ENCODE peak calls at places on chromosomes 4 and X, in five cellular contexts. N is left kidney; L is PC-9; X is K562; S is stimulated activated naive CD8-positive, alpha-beta T cell treated with anti-CD3 and anti-CD28 coated beads, Interleukin-15, Interleukin-2, amounts not matched to agents 100 U/mL and 50 U/mL, for 24 hours. O is an unnamed sample.

GRCh38 chrX:22803353-22803752 is 196.4 kb upstream of the DDX53 start:
- DNase-seq in N (no peak), L (no peak), X (no peak), S (no peak), O (no peak)

GRCh38 chrX:24643116-24643515 is 4.0 kb downstream of the PCYT1B start:
- DNase-seq in N (no peak), L (no peak), X (peak), S (no peak), O (no peak)

GRCh38 chr4:99099311-99099710 is 10.7 kb upstream of the ADH5 start:
- DNase-seq in N (no peak), L (no peak), X (no peak), S (no peak), O (no peak)

GRCh38 chr4:138158746-138159297 is 83.3 kb downstream of the SLC7A11 start:
- DNase-seq in N (no peak), L (no peak), X (no peak), S (no peak), O (no peak)

GRCh38 chr4:138175337-138175794 is 66.8 kb downstream of the SLC7A11 start:
- DNase-seq in N (peak), L (no peak), X (no peak), S (no peak), O (no peak)

GRCh38 chr4:47836655-47837581 is 949 bp downstream of the CORIN start:
- DNase-seq in N (peak), L (peak), X (peak), S (peak), O (peak)

GRCh38 chr4:1567808-1568581 is 116.1 kb downstream of the FAM53A start:
- DNase-seq in N (peak), L (no peak), X (peak), S (peak), O (no peak)

GRCh38 chrX:50838820-50839600 is 25.0 kb upstream of the SHROOM4 start:
- DNase-seq in N (no peak), L (peak), X (no peak), S (no peak), O (no peak)

GRCh38 chr4:3771932-3772495 is 5.8 kb downstream of the ADRA2C start:
- DNase-seq in N (no peak), L (no peak), X (no peak), S (no peak), O (no peak)

GRCh38 chrX:83819304-83819703 is 41.6 kb upstream of the CYLC1 start:
- DNase-seq in N (no peak), L (no peak), X (no peak), S (no peak), O (no peak)

GRCh38 chr4:137700751-137701150 is 168.5 kb upstream of the PCDH18 start:
- DNase-seq in N (no peak), L (no peak), X (no peak), S (no peak), O (no peak)

GRCh38 chrX:115330498-115331138 is 41.1 kb downstream of the LUZP4 start:
- DNase-seq in N (peak), L (peak), X (peak), S (peak), O (peak)

GRCh38 chrX:48702032-48702431 is 5.5 kb downstream of the SUV39H1 start:
- DNase-seq in N (no peak), L (no peak), X (peak), S (no peak), O (no peak)

GRCh38 chr4:154602404-154603020 is 9.9 kb downstream of the FGG start:
- DNase-seq in N (no peak), L (peak), X (no peak), S (no peak), O (no peak)

GRCh38 chrX:68261060-68261672 is 172.1 kb downstream of the OPHN1 start:
- DNase-seq in N (no peak), L (no peak), X (no peak), S (no peak), O (no peak)

GRCh38 chrX:9940397-9940796 is 26.8 kb upstream of the CLDN34 start:
- DNase-seq in N (peak), L (peak), X (no peak), S (peak), O (peak)

GRCh38 chrX:151821226-151821625 is 86.7 kb downstream of the CNGA2 start:
- DNase-seq in N (no peak), L (no peak), X (no peak), S (no peak), O (no peak)

GRCh38 chr4:139628184-139629012 is 37.2 kb upstream of the MGST2 start:
- DNase-seq in N (peak), L (no peak), X (no peak), S (no peak), O (no peak)

GRCh38 chrX:46072776-46073175 is 472.4 kb downstream of the ZNF674 start:
- DNase-seq in N (no peak), L (no peak), X (no peak), S (no peak), O (no peak)

GRCh38 chrX:2732649-2733048 is 19.2 kb upstream of the XG start:
- DNase-seq in N (no peak), L (no peak), X (no peak), S (no peak), O (no peak)

GRCh38 chr4:146033149-146033548 is 94.5 kb upstream of the ZNF827 start:
- DNase-seq in N (peak), L (peak), X (no peak), S (no peak), O (no peak)

GRCh38 chr4:101944649-101945048 is 154.1 kb downstream of the BANK1 start:
- DNase-seq in N (peak), L (no peak), X (no peak), S (no peak), O (no peak)

GRCh38 chr4:48904541-48905142 is 1.9 kb downstream of the OCIAD2 start:
- DNase-seq in N (no peak), L (no peak), X (no peak), S (no peak), O (no peak)

GRCh38 chr4:123603165-123603564 is 206.6 kb downstream of the SPRY1 start:
- DNase-seq in N (no peak), L (peak), X (no peak), S (peak), O (peak)

GRCh38 chr4:113094802-113095201 is 45.3 kb downstream of the ANK2 start:
- DNase-seq in N (no peak), L (no peak), X (peak), S (no peak), O (no peak)

GRCh38 chr4:72295966-72296557 is 264.3 kb downstream of the NPFFR2 start:
- DNase-seq in N (peak), L (no peak), X (peak), S (no peak), O (no peak)

GRCh38 chr4:152352645-152353116 is 183.2 kb downstream of the FBXW7 start:
- DNase-seq in N (peak), L (no peak), X (no peak), S (peak), O (peak)

GRCh38 chr4:135744928-135745327 is 1543.3 kb upstream of the PABPC4L start:
- DNase-seq in N (no peak), L (no peak), X (no peak), S (no peak), O (no peak)

GRCh38 chr4:54837576-54838140 is 179.9 kb downstream of the KIT start:
- DNase-seq in N (no peak), L (no peak), X (no peak), S (no peak), O (no peak)

GRCh38 chrX:8003147-8003883 is 76.1 kb upstream of the PNPLA4 start:
- DNase-seq in N (no peak), L (no peak), X (no peak), S (no peak), O (no peak)